ENCODE peak calls at places on chromosome 17, in ten cellular contexts. One of them, this sample, is unnamed.

GRCh38 chr17:72119963-72120877 is 600 bp upstream of the SOX9 start:
- DNase-seq in stimulated activated CD4-positive, alpha-beta T cell treated with anti-CD3 and anti-CD28 coated beads, TNF-alpha, amount 100 ng/mL, for 1 hour: no peak
- DNase-seq in RPMI7951: peak; percentile 78
- DNase-seq in body of pancreas: peak; percentile 63
- DNase-seq in HEK293T: peak; percentile 66
- DNase-seq in NCI-H510A treated with DMSO at 0.1 percent for 48 hours: peak; percentile 81
- DNase-seq in activated naive CD4-positive, alpha-beta T cell: no peak
- DNase-seq in tibial nerve: peak; percentile 23
- DNase-seq in activated CD8-positive, alpha-beta T cell treated with anti-CD3 and anti-CD28 coated beads, Interleukin-2, amount 10 ng/mL, durations not matched to agents 7 days and 5 days: no peak
- DNase-seq in T-cell: no peak
- DNase-seq in this sample: peak; percentile 87

GRCh38 chr17:6450926-6451717 is 6.9 kb downstream of the PIMREG start:
- DNase-seq in stimulated activated CD4-positive, alpha-beta T cell treated with anti-CD3 and anti-CD28 coated beads, TNF-alpha, amount 100 ng/mL, for 1 hour: no peak
- DNase-seq in RPMI7951: no peak
- DNase-seq in body of pancreas: no peak
- DNase-seq in HEK293T: no peak
- DNase-seq in NCI-H510A treated with DMSO at 0.1 percent for 48 hours: no peak
- DNase-seq in activated naive CD4-positive, alpha-beta T cell: no peak
- DNase-seq in tibial nerve: no peak
- DNase-seq in activated CD8-positive, alpha-beta T cell treated with anti-CD3 and anti-CD28 coated beads, Interleukin-2, amount 10 ng/mL, durations not matched to agents 7 days and 5 days: no peak
- DNase-seq in T-cell: no peak
- DNase-seq in this sample: no peak

GRCh38 chr17:30000001-30000754 is 58.7 kb downstream of the EFCAB5 start:
- DNase-seq in stimulated activated CD4-positive, alpha-beta T cell treated with anti-CD3 and anti-CD28 coated beads, TNF-alpha, amount 100 ng/mL, for 1 hour: no peak
- DNase-seq in RPMI7951: no peak
- DNase-seq in body of pancreas: no peak
- DNase-seq in HEK293T: no peak
- DNase-seq in NCI-H510A treated with DMSO at 0.1 percent for 48 hours: no peak
- DNase-seq in activated naive CD4-positive, alpha-beta T cell: no peak
- DNase-seq in tibial nerve: no peak
- DNase-seq in activated CD8-positive, alpha-beta T cell treated with anti-CD3 and anti-CD28 coated beads, Interleukin-2, amount 10 ng/mL, durations not matched to agents 7 days and 5 days: no peak
- DNase-seq in T-cell: no peak
- DNase-seq in this sample: no peak

GRCh38 chr17:76082326-76083251 is 3.6 kb downstream of the ZACN start:
- DNase-seq in stimulated activated CD4-positive, alpha-beta T cell treated with anti-CD3 and anti-CD28 coated beads, TNF-alpha, amount 100 ng/mL, for 1 hour: no peak
- DNase-seq in RPMI7951: no peak
- DNase-seq in body of pancreas: no peak
- DNase-seq in HEK293T: no peak
- DNase-seq in NCI-H510A treated with DMSO at 0.1 percent for 48 hours: no peak
- DNase-seq in activated naive CD4-positive, alpha-beta T cell: no peak
- DNase-seq in tibial nerve: no peak
- DNase-seq in activated CD8-positive, alpha-beta T cell treated with anti-CD3 and anti-CD28 coated beads, Interleukin-2, amount 10 ng/mL, durations not matched to agents 7 days and 5 days: no peak
- DNase-seq in T-cell: no peak
- DNase-seq in this sample: no peak

GRCh38 chr17:78665385-78665951 is 88.3 kb upstream of the DNAH17 start:
- DNase-seq in stimulated activated CD4-positive, alpha-beta T cell treated with anti-CD3 and anti-CD28 coated beads, TNF-alpha, amount 100 ng/mL, for 1 hour: no peak
- DNase-seq in RPMI7951: no peak
- DNase-seq in body of pancreas: no peak
- DNase-seq in HEK293T: no peak
- DNase-seq in NCI-H510A treated with DMSO at 0.1 percent for 48 hours: no peak
- DNase-seq in activated naive CD4-positive, alpha-beta T cell: no peak
- DNase-seq in tibial nerve: no peak
- DNase-seq in activated CD8-positive, alpha-beta T cell treated with anti-CD3 and anti-CD28 coated beads, Interleukin-2, amount 10 ng/mL, durations not matched to agents 7 days and 5 days: no peak
- DNase-seq in T-cell: no peak
- DNase-seq in this sample: no peak

GRCh38 chr17:51795401-51795800 is 363.1 kb downstream of the CA10 start:
- DNase-seq in stimulated activated CD4-positive, alpha-beta T cell treated with anti-CD3 and anti-CD28 coated beads, TNF-alpha, amount 100 ng/mL, for 1 hour: no peak
- DNase-seq in RPMI7951: no peak
- DNase-seq in body of pancreas: no peak
- DNase-seq in HEK293T: no peak
- DNase-seq in NCI-H510A treated with DMSO at 0.1 percent for 48 hours: no peak
- DNase-seq in activated naive CD4-positive, alpha-beta T cell: no peak
- DNase-seq in tibial nerve: no peak
- DNase-seq in activated CD8-positive, alpha-beta T cell treated with anti-CD3 and anti-CD28 coated beads, Interleukin-2, amount 10 ng/mL, durations not matched to agents 7 days and 5 days: no peak
- DNase-seq in T-cell: no peak
- DNase-seq in this sample: no peak

GRCh38 chr17:42913981-42914617 is 13.5 kb downstream of the G6PC1 start:
- DNase-seq in stimulated activated CD4-positive, alpha-beta T cell treated with anti-CD3 and anti-CD28 coated beads, TNF-alpha, amount 100 ng/mL, for 1 hour: no peak
- DNase-seq in RPMI7951: no peak
- DNase-seq in body of pancreas: no peak
- DNase-seq in HEK293T: no peak
- DNase-seq in NCI-H510A treated with DMSO at 0.1 percent for 48 hours: no peak
- DNase-seq in activated naive CD4-positive, alpha-beta T cell: no peak
- DNase-seq in tibial nerve: no peak
- DNase-seq in activated CD8-positive, alpha-beta T cell treated with anti-CD3 and anti-CD28 coated beads, Interleukin-2, amount 10 ng/mL, durations not matched to agents 7 days and 5 days: no peak
- DNase-seq in T-cell: no peak
- DNase-seq in this sample: no peak

GRCh38 chr17:39169518-39169917 is 3.6 kb upstream of the ARL5C start:
- DNase-seq in stimulated activated CD4-positive, alpha-beta T cell treated with anti-CD3 and anti-CD28 coated beads, TNF-alpha, amount 100 ng/mL, for 1 hour: no peak
- DNase-seq in RPMI7951: no peak
- DNase-seq in body of pancreas: no peak
- DNase-seq in HEK293T: no peak
- DNase-seq in NCI-H510A treated with DMSO at 0.1 percent for 48 hours: no peak
- DNase-seq in activated naive CD4-positive, alpha-beta T cell: no peak
- DNase-seq in tibial nerve: no peak
- DNase-seq in activated CD8-positive, alpha-beta T cell treated with anti-CD3 and anti-CD28 coated beads, Interleukin-2, amount 10 ng/mL, durations not matched to agents 7 days and 5 days: no peak
- DNase-seq in T-cell: no peak
- DNase-seq in this sample: no peak

GRCh38 chr17:65730711-65731169 is 169.3 kb upstream of the AXIN2 start:
- DNase-seq in stimulated activated CD4-positive, alpha-beta T cell treated with anti-CD3 and anti-CD28 coated beads, TNF-alpha, amount 100 ng/mL, for 1 hour: no peak
- DNase-seq in RPMI7951: no peak
- DNase-seq in body of pancreas: no peak
- DNase-seq in HEK293T: no peak
- DNase-seq in NCI-H510A treated with DMSO at 0.1 percent for 48 hours: no peak
- DNase-seq in activated naive CD4-positive, alpha-beta T cell: no peak
- DNase-seq in tibial nerve: no peak
- DNase-seq in activated CD8-positive, alpha-beta T cell treated with anti-CD3 and anti-CD28 coated beads, Interleukin-2, amount 10 ng/mL, durations not matched to agents 7 days and 5 days: no peak
- DNase-seq in T-cell: no peak
- DNase-seq in this sample: no peak

GRCh38 chr17:44940321-44940720 is 7.3 kb downstream of the KIF18B start:
- DNase-seq in stimulated activated CD4-positive, alpha-beta T cell treated with anti-CD3 and anti-CD28 coated beads, TNF-alpha, amount 100 ng/mL, for 1 hour: no peak
- DNase-seq in RPMI7951: no peak
- DNase-seq in body of pancreas: peak; percentile 51
- DNase-seq in HEK293T: no peak
- DNase-seq in NCI-H510A treated with DMSO at 0.1 percent for 48 hours: no peak
- DNase-seq in activated naive CD4-positive, alpha-beta T cell: no peak
- DNase-seq in tibial nerve: no peak
- DNase-seq in activated CD8-positive, alpha-beta T cell treated with anti-CD3 and anti-CD28 coated beads, Interleukin-2, amount 10 ng/mL, durations not matched to agents 7 days and 5 days: no peak
- DNase-seq in T-cell: no peak
- DNase-seq in this sample: no peak

GRCh38 chr17:41439375-41439774 is 1.4 kb downstream of the KRT38 start:
- DNase-seq in stimulated activated CD4-positive, alpha-beta T cell treated with anti-CD3 and anti-CD28 coated beads, TNF-alpha, amount 100 ng/mL, for 1 hour: no peak
- DNase-seq in RPMI7951: no peak
- DNase-seq in body of pancreas: no peak
- DNase-seq in HEK293T: no peak
- DNase-seq in NCI-H510A treated with DMSO at 0.1 percent for 48 hours: no peak
- DNase-seq in activated naive CD4-positive, alpha-beta T cell: no peak
- DNase-seq in tibial nerve: no peak
- DNase-seq in activated CD8-positive, alpha-beta T cell treated with anti-CD3 and anti-CD28 coated beads, Interleukin-2, amount 10 ng/mL, durations not matched to agents 7 days and 5 days: no peak
- DNase-seq in T-cell: no peak
- DNase-seq in this sample: no peak

GRCh38 chr17:78828470-78829185 is 12.0 kb downstream of the USP36 start:
- DNase-seq in stimulated activated CD4-positive, alpha-beta T cell treated with anti-CD3 and anti-CD28 coated beads, TNF-alpha, amount 100 ng/mL, for 1 hour: no peak
- DNase-seq in RPMI7951: peak; percentile 44
- DNase-seq in body of pancreas: no peak
- DNase-seq in HEK293T: peak; percentile 47
- DNase-seq in NCI-H510A treated with DMSO at 0.1 percent for 48 hours: no peak
- DNase-seq in activated naive CD4-positive, alpha-beta T cell: no peak
- DNase-seq in tibial nerve: no peak
- DNase-seq in activated CD8-positive, alpha-beta T cell treated with anti-CD3 and anti-CD28 coated beads, Interleukin-2, amount 10 ng/mL, durations not matched to agents 7 days and 5 days: no peak
- DNase-seq in T-cell: no peak
- DNase-seq in this sample: no peak

GRCh38 chr17:20203761-20204263 is 194.7 kb downstream of the SPECC1 start:
- DNase-seq in stimulated activated CD4-positive, alpha-beta T cell treated with anti-CD3 and anti-CD28 coated beads, TNF-alpha, amount 100 ng/mL, for 1 hour: no peak
- DNase-seq in RPMI7951: peak; percentile 71
- DNase-seq in body of pancreas: no peak
- DNase-seq in HEK293T: no peak
- DNase-seq in NCI-H510A treated with DMSO at 0.1 percent for 48 hours: no peak
- DNase-seq in activated naive CD4-positive, alpha-beta T cell: no peak
- DNase-seq in tibial nerve: no peak
- DNase-seq in activated CD8-positive, alpha-beta T cell treated with anti-CD3 and anti-CD28 coated beads, Interleukin-2, amount 10 ng/mL, durations not matched to agents 7 days and 5 days: no peak
- DNase-seq in T-cell: no peak
- DNase-seq in this sample: no peak

GRCh38 chr17:76142044-76143041 is 1.3 kb upstream of the FOXJ1 start:
- DNase-seq in stimulated activated CD4-positive, alpha-beta T cell treated with anti-CD3 and anti-CD28 coated beads, TNF-alpha, amount 100 ng/mL, for 1 hour: no peak
- DNase-seq in RPMI7951: no peak
- DNase-seq in body of pancreas: no peak
- DNase-seq in HEK293T: no peak
- DNase-seq in NCI-H510A treated with DMSO at 0.1 percent for 48 hours: peak; percentile 16
- DNase-seq in activated naive CD4-positive, alpha-beta T cell: no peak
- DNase-seq in tibial nerve: no peak
- DNase-seq in activated CD8-positive, alpha-beta T cell treated with anti-CD3 and anti-CD28 coated beads, Interleukin-2, amount 10 ng/mL, durations not matched to agents 7 days and 5 days: no peak
- DNase-seq in T-cell: no peak
- DNase-seq in this sample: no peak

GRCh38 chr17:80980397-80981061 is 11.1 kb upstream of the CHMP6 start:
- DNase-seq in stimulated activated CD4-positive, alpha-beta T cell treated with anti-CD3 and anti-CD28 coated beads, TNF-alpha, amount 100 ng/mL, for 1 hour: no peak
- DNase-seq in RPMI7951: peak; percentile 48
- DNase-seq in body of pancreas: no peak
- DNase-seq in HEK293T: no peak
- DNase-seq in NCI-H510A treated with DMSO at 0.1 percent for 48 hours: no peak
- DNase-seq in activated naive CD4-positive, alpha-beta T cell: no peak
- DNase-seq in tibial nerve: no peak
- DNase-seq in activated CD8-positive, alpha-beta T cell treated with anti-CD3 and anti-CD28 coated beads, Interleukin-2, amount 10 ng/mL, durations not matched to agents 7 days and 5 days: no peak
- DNase-seq in T-cell: no peak
- DNase-seq in this sample: no peak

GRCh38 chr17:47879028-47879585 is 16.9 kb upstream of the SP2 start:
- DNase-seq in stimulated activated CD4-positive, alpha-beta T cell treated with anti-CD3 and anti-CD28 coated beads, TNF-alpha, amount 100 ng/mL, for 1 hour: no peak
- DNase-seq in RPMI7951: peak; percentile 56
- DNase-seq in body of pancreas: no peak
- DNase-seq in HEK293T: no peak
- DNase-seq in NCI-H510A treated with DMSO at 0.1 percent for 48 hours: no peak
- DNase-seq in activated naive CD4-positive, alpha-beta T cell: no peak
- DNase-seq in tibial nerve: no peak
- DNase-seq in activated CD8-positive, alpha-beta T cell treated with anti-CD3 and anti-CD28 coated beads, Interleukin-2, amount 10 ng/mL, durations not matched to agents 7 days and 5 days: no peak
- DNase-seq in T-cell: no peak
- DNase-seq in this sample: no peak

GRCh38 chr17:7023576-7024401 is 939 bp downstream of the BCL6B start:
- DNase-seq in stimulated activated CD4-positive, alpha-beta T cell treated with anti-CD3 and anti-CD28 coated beads, TNF-alpha, amount 100 ng/mL, for 1 hour: peak; percentile 79
- DNase-seq in RPMI7951: peak; percentile 75
- DNase-seq in body of pancreas: peak; percentile 92
- DNase-seq in HEK293T: peak; percentile 95
- DNase-seq in NCI-H510A treated with DMSO at 0.1 percent for 48 hours: peak; percentile 12
- DNase-seq in activated naive CD4-positive, alpha-beta T cell: peak; percentile 79
- DNase-seq in tibial nerve: peak; percentile 84
- DNase-seq in activated CD8-positive, alpha-beta T cell treated with anti-CD3 and anti-CD28 coated beads, Interleukin-2, amount 10 ng/mL, durations not matched to agents 7 days and 5 days: peak; percentile 95
- DNase-seq in T-cell: peak; percentile 93
- DNase-seq in this sample: peak; percentile 25

GRCh38 chr17:67336859-67337258 is 29.5 kb downstream of the PSMD12 start:
- DNase-seq in stimulated activated CD4-positive, alpha-beta T cell treated with anti-CD3 and anti-CD28 coated beads, TNF-alpha, amount 100 ng/mL, for 1 hour: no peak
- DNase-seq in RPMI7951: no peak
- DNase-seq in body of pancreas: no peak
- DNase-seq in HEK293T: no peak
- DNase-seq in NCI-H510A treated with DMSO at 0.1 percent for 48 hours: no peak
- DNase-seq in activated naive CD4-positive, alpha-beta T cell: no peak
- DNase-seq in tibial nerve: no peak
- DNase-seq in activated CD8-positive, alpha-beta T cell treated with anti-CD3 and anti-CD28 coated beads, Interleukin-2, amount 10 ng/mL, durations not matched to agents 7 days and 5 days: no peak
- DNase-seq in T-cell: no peak
- DNase-seq in this sample: no peak

GRCh38 chr17:83092186-83092585 is 12.8 kb downstream of the METRNL start:
- DNase-seq in stimulated activated CD4-positive, alpha-beta T cell treated with anti-CD3 and anti-CD28 coated beads, TNF-alpha, amount 100 ng/mL, for 1 hour: no peak
- DNase-seq in RPMI7951: no peak
- DNase-seq in body of pancreas: no peak
- DNase-seq in HEK293T: no peak
- DNase-seq in NCI-H510A treated with DMSO at 0.1 percent for 48 hours: no peak
- DNase-seq in activated naive CD4-positive, alpha-beta T cell: no peak
- DNase-seq in tibial nerve: no peak
- DNase-seq in activated CD8-positive, alpha-beta T cell treated with anti-CD3 and anti-CD28 coated beads, Interleukin-2, amount 10 ng/mL, durations not matched to agents 7 days and 5 days: no peak
- DNase-seq in T-cell: no peak
- DNase-seq in this sample: no peak

GRCh38 chr17:6353161-6353560 is 81.8 kb downstream of the AIPL1 start:
- DNase-seq in stimulated activated CD4-positive, alpha-beta T cell treated with anti-CD3 and anti-CD28 coated beads, TNF-alpha, amount 100 ng/mL, for 1 hour: no peak
- DNase-seq in RPMI7951: no peak
- DNase-seq in body of pancreas: no peak
- DNase-seq in HEK293T: no peak
- DNase-seq in NCI-H510A treated with DMSO at 0.1 percent for 48 hours: no peak
- DNase-seq in activated naive CD4-positive, alpha-beta T cell: no peak
- DNase-seq in tibial nerve: no peak
- DNase-seq in activated CD8-positive, alpha-beta T cell treated with anti-CD3 and anti-CD28 coated beads, Interleukin-2, amount 10 ng/mL, durations not matched to agents 7 days and 5 days: no peak
- DNase-seq in T-cell: no peak
- DNase-seq in this sample: no peak

GRCh38 chr17:4853195-4853762 is 20.1 kb downstream of the MINK1 start:
- DNase-seq in stimulated activated CD4-positive, alpha-beta T cell treated with anti-CD3 and anti-CD28 coated beads, TNF-alpha, amount 100 ng/mL, for 1 hour: no peak
- DNase-seq in RPMI7951: no peak
- DNase-seq in body of pancreas: no peak
- DNase-seq in HEK293T: no peak
- DNase-seq in NCI-H510A treated with DMSO at 0.1 percent for 48 hours: peak; percentile 66
- DNase-seq in activated naive CD4-positive, alpha-beta T cell: no peak
- DNase-seq in tibial nerve: no peak
- DNase-seq in activated CD8-positive, alpha-beta T cell treated with anti-CD3 and anti-CD28 coated beads, Interleukin-2, amount 10 ng/mL, durations not matched to agents 7 days and 5 days: no peak
- DNase-seq in T-cell: peak; percentile 18
- DNase-seq in this sample: no peak

GRCh38 chr17:31627960-31628359 is 231.1 kb downstream of the COPRS start:
- DNase-seq in stimulated activated CD4-positive, alpha-beta T cell treated with anti-CD3 and anti-CD28 coated beads, TNF-alpha, amount 100 ng/mL, for 1 hour: no peak
- DNase-seq in RPMI7951: peak; percentile 37
- DNase-seq in body of pancreas: no peak
- DNase-seq in HEK293T: no peak
- DNase-seq in NCI-H510A treated with DMSO at 0.1 percent for 48 hours: no peak
- DNase-seq in activated naive CD4-positive, alpha-beta T cell: no peak
- DNase-seq in tibial nerve: no peak
- DNase-seq in activated CD8-positive, alpha-beta T cell treated with anti-CD3 and anti-CD28 coated beads, Interleukin-2, amount 10 ng/mL, durations not matched to agents 7 days and 5 days: no peak
- DNase-seq in T-cell: no peak
- DNase-seq in this sample: no peak

GRCh38 chr17:17598003-17598402 is 6.5 kb upstream of the PEMT start:
- DNase-seq in stimulated activated CD4-positive, alpha-beta T cell treated with anti-CD3 and anti-CD28 coated beads, TNF-alpha, amount 100 ng/mL, for 1 hour: no peak
- DNase-seq in RPMI7951: no peak
- DNase-seq in body of pancreas: no peak
- DNase-seq in HEK293T: no peak
- DNase-seq in NCI-H510A treated with DMSO at 0.1 percent for 48 hours: no peak
- DNase-seq in activated naive CD4-positive, alpha-beta T cell: no peak
- DNase-seq in tibial nerve: no peak
- DNase-seq in activated CD8-positive, alpha-beta T cell treated with anti-CD3 and anti-CD28 coated beads, Interleukin-2, amount 10 ng/mL, durations not matched to agents 7 days and 5 days: no peak
- DNase-seq in T-cell: no peak
- DNase-seq in this sample: no peak

GRCh38 chr17:29151567-29151966 is 28.6 kb downstream of the MYO18A start:
- DNase-seq in stimulated activated CD4-positive, alpha-beta T cell treated with anti-CD3 and anti-CD28 coated beads, TNF-alpha, amount 100 ng/mL, for 1 hour: no peak
- DNase-seq in RPMI7951: peak; percentile 96
- DNase-seq in body of pancreas: peak; percentile 33
- DNase-seq in HEK293T: no peak
- DNase-seq in NCI-H510A treated with DMSO at 0.1 percent for 48 hours: no peak
- DNase-seq in activated naive CD4-positive, alpha-beta T cell: no peak
- DNase-seq in tibial nerve: no peak
- DNase-seq in activated CD8-positive, alpha-beta T cell treated with anti-CD3 and anti-CD28 coated beads, Interleukin-2, amount 10 ng/mL, durations not matched to agents 7 days and 5 days: no peak
- DNase-seq in T-cell: no peak
- DNase-seq in this sample: no peak

GRCh38 chr17:28112199-28112995 is 69.9 kb downstream of the NLK start:
- DNase-seq in stimulated activated CD4-positive, alpha-beta T cell treated with anti-CD3 and anti-CD28 coated beads, TNF-alpha, amount 100 ng/mL, for 1 hour: no peak
- DNase-seq in RPMI7951: peak; percentile 1
- DNase-seq in body of pancreas: no peak
- DNase-seq in HEK293T: no peak
- DNase-seq in NCI-H510A treated with DMSO at 0.1 percent for 48 hours: no peak
- DNase-seq in activated naive CD4-positive, alpha-beta T cell: no peak
- DNase-seq in tibial nerve: no peak
- DNase-seq in activated CD8-positive, alpha-beta T cell treated with anti-CD3 and anti-CD28 coated beads, Interleukin-2, amount 10 ng/mL, durations not matched to agents 7 days and 5 days: no peak
- DNase-seq in T-cell: no peak
- DNase-seq in this sample: no peak

GRCh38 chr17:2054262-2054739 is 602 bp upstream of the HIC1 start:
- DNase-seq in stimulated activated CD4-positive, alpha-beta T cell treated with anti-CD3 and anti-CD28 coated beads, TNF-alpha, amount 100 ng/mL, for 1 hour: no peak
- DNase-seq in RPMI7951: peak; percentile 65
- DNase-seq in body of pancreas: no peak
- DNase-seq in HEK293T: peak; percentile 55
- DNase-seq in NCI-H510A treated with DMSO at 0.1 percent for 48 hours: peak; percentile 16
- DNase-seq in activated naive CD4-positive, alpha-beta T cell: no peak
- DNase-seq in tibial nerve: no peak
- DNase-seq in activated CD8-positive, alpha-beta T cell treated with anti-CD3 and anti-CD28 coated beads, Interleukin-2, amount 10 ng/mL, durations not matched to agents 7 days and 5 days: peak; percentile 65
- DNase-seq in T-cell: peak; percentile 57
- DNase-seq in this sample: peak; percentile 42

GRCh38 chr17:45366691-45367090 is 49.9 kb upstream of the MAP3K14 start:
- DNase-seq in stimulated activated CD4-positive, alpha-beta T cell treated with anti-CD3 and anti-CD28 coated beads, TNF-alpha, amount 100 ng/mL, for 1 hour: no peak
- DNase-seq in RPMI7951: no peak
- DNase-seq in body of pancreas: no peak
- DNase-seq in HEK293T: no peak
- DNase-seq in NCI-H510A treated with DMSO at 0.1 percent for 48 hours: no peak
- DNase-seq in activated naive CD4-positive, alpha-beta T cell: no peak
- DNase-seq in tibial nerve: no peak
- DNase-seq in activated CD8-positive, alpha-beta T cell treated with anti-CD3 and anti-CD28 coated beads, Interleukin-2, amount 10 ng/mL, durations not matched to agents 7 days and 5 days: no peak
- DNase-seq in T-cell: no peak
- DNase-seq in this sample: no peak

GRCh38 chr17:78923660-78924453 is 1.3 kb downstream of the TIMP2 start:
- DNase-seq in stimulated activated CD4-positive, alpha-beta T cell treated with anti-CD3 and anti-CD28 coated beads, TNF-alpha, amount 100 ng/mL, for 1 hour: peak; percentile 29
- DNase-seq in RPMI7951: peak; percentile 28
- DNase-seq in body of pancreas: peak; percentile 95
- DNase-seq in HEK293T: no peak
- DNase-seq in NCI-H510A treated with DMSO at 0.1 percent for 48 hours: peak; percentile 87
- DNase-seq in activated naive CD4-positive, alpha-beta T cell: no peak
- DNase-seq in tibial nerve: peak; percentile 60
- DNase-seq in activated CD8-positive, alpha-beta T cell treated with anti-CD3 and anti-CD28 coated beads, Interleukin-2, amount 10 ng/mL, durations not matched to agents 7 days and 5 days: peak; percentile 83
- DNase-seq in T-cell: peak; percentile 68
- DNase-seq in this sample: no peak

This sample was measured in NCI-H1092 treated with DMSO at 0.1 percent for 48 hours.